ENCODE peak calls at places on chromosome 21, in six cellular contexts. One of them, this sample, is unnamed.

GRCh38 chr21:29365636-29366305 is 67.0 kb downstream of the BACH1 start:
- DNase-seq in CD8-positive, alpha-beta T cell: no peak
- DNase-seq in stomach: no peak
- DNase-seq in GM20000: no peak
- DNase-seq in tibial artery: no peak
- DNase-seq in fibroblast of the aortic adventitia: no peak
- DNase-seq in this sample: no peak

GRCh38 chr21:42214921-42215320 is 4.0 kb upstream of the ABCG1 start:
- DNase-seq in CD8-positive, alpha-beta T cell: no peak
- DNase-seq in stomach: peak
- DNase-seq in GM20000: no peak
- DNase-seq in tibial artery: no peak
- DNase-seq in fibroblast of the aortic adventitia: no peak
- DNase-seq in this sample: no peak

GRCh38 chr21:29501451-29501850 is 202.7 kb downstream of the BACH1 start:
- DNase-seq in CD8-positive, alpha-beta T cell: no peak
- DNase-seq in stomach: no peak
- DNase-seq in GM20000: no peak
- DNase-seq in tibial artery: no peak
- DNase-seq in fibroblast of the aortic adventitia: peak
- DNase-seq in this sample: peak

GRCh38 chr21:29164330-29164942 is 34.0 kb downstream of the MAP3K7CL start:
- DNase-seq in CD8-positive, alpha-beta T cell: no peak
- DNase-seq in stomach: no peak
- DNase-seq in GM20000: peak
- DNase-seq in tibial artery: no peak
- DNase-seq in fibroblast of the aortic adventitia: peak
- DNase-seq in this sample: peak

GRCh38 chr21:43884861-43885370 is 19.9 kb downstream of the AGPAT3 start:
- DNase-seq in CD8-positive, alpha-beta T cell: no peak
- DNase-seq in stomach: no peak
- DNase-seq in GM20000: no peak
- DNase-seq in tibial artery: no peak
- DNase-seq in fibroblast of the aortic adventitia: no peak
- DNase-seq in this sample: no peak

GRCh38 chr21:42971897-42972275 is 2.5 kb upstream of the PKNOX1 start:
- DNase-seq in CD8-positive, alpha-beta T cell: no peak
- DNase-seq in stomach: peak
- DNase-seq in GM20000: no peak
- DNase-seq in tibial artery: no peak
- DNase-seq in fibroblast of the aortic adventitia: no peak
- DNase-seq in this sample: no peak

GRCh38 chr21:27769763-27770162 is 802.9 kb upstream of the ADAMTS5 start:
- DNase-seq in CD8-positive, alpha-beta T cell: no peak
- DNase-seq in stomach: no peak
- DNase-seq in GM20000: no peak
- DNase-seq in tibial artery: no peak
- DNase-seq in fibroblast of the aortic adventitia: peak
- DNase-seq in this sample: no peak

GRCh38 chr21:32772281-32773047 is 909 bp upstream of the PAXBP1 start:
- DNase-seq in CD8-positive, alpha-beta T cell: peak
- DNase-seq in stomach: peak
- DNase-seq in GM20000: peak
- DNase-seq in tibial artery: no peak
- DNase-seq in fibroblast of the aortic adventitia: peak
- DNase-seq in this sample: no peak

GRCh38 chr21:35381743-35382310 is 332.7 kb upstream of the RUNX1 start:
- DNase-seq in CD8-positive, alpha-beta T cell: no peak
- DNase-seq in stomach: no peak
- DNase-seq in GM20000: no peak
- DNase-seq in tibial artery: no peak
- DNase-seq in fibroblast of the aortic adventitia: no peak
- DNase-seq in this sample: no peak

GRCh38 chr21:35138665-35139381 is 89.7 kb upstream of the RUNX1 start:
- DNase-seq in CD8-positive, alpha-beta T cell: peak
- DNase-seq in stomach: no peak
- DNase-seq in GM20000: peak
- DNase-seq in tibial artery: no peak
- DNase-seq in fibroblast of the aortic adventitia: peak
- DNase-seq in this sample: peak

GRCh38 chr21:42375141-42375905 is 9.0 kb upstream of the TFF1 start:
- DNase-seq in CD8-positive, alpha-beta T cell: no peak
- DNase-seq in stomach: peak
- DNase-seq in GM20000: no peak
- DNase-seq in tibial artery: no peak
- DNase-seq in fibroblast of the aortic adventitia: no peak
- DNase-seq in this sample: no peak

GRCh38 chr21:27244796-27245195 is 277.9 kb upstream of the ADAMTS5 start:
- DNase-seq in CD8-positive, alpha-beta T cell: no peak
- DNase-seq in stomach: no peak
- DNase-seq in GM20000: no peak
- DNase-seq in tibial artery: no peak
- DNase-seq in fibroblast of the aortic adventitia: peak
- DNase-seq in this sample: no peak

GRCh38 chr21:27771938-27772505 is 805.1 kb upstream of the ADAMTS5 start:
- DNase-seq in CD8-positive, alpha-beta T cell: no peak
- DNase-seq in stomach: no peak
- DNase-seq in GM20000: no peak
- DNase-seq in tibial artery: no peak
- DNase-seq in fibroblast of the aortic adventitia: no peak
- DNase-seq in this sample: no peak

GRCh38 chr21:23452384-23453083 is 2154.7 kb downstream of the MRPL39 start:
- DNase-seq in CD8-positive, alpha-beta T cell: no peak
- DNase-seq in stomach: no peak
- DNase-seq in GM20000: no peak
- DNase-seq in tibial artery: no peak
- DNase-seq in fibroblast of the aortic adventitia: no peak
- DNase-seq in this sample: no peak

GRCh38 chr21:34280389-34280795 is 83.4 kb upstream of the KCNE2 start:
- DNase-seq in CD8-positive, alpha-beta T cell: no peak
- DNase-seq in stomach: no peak
- DNase-seq in GM20000: no peak
- DNase-seq in tibial artery: peak
- DNase-seq in fibroblast of the aortic adventitia: peak
- DNase-seq in this sample: no peak

DNA sequence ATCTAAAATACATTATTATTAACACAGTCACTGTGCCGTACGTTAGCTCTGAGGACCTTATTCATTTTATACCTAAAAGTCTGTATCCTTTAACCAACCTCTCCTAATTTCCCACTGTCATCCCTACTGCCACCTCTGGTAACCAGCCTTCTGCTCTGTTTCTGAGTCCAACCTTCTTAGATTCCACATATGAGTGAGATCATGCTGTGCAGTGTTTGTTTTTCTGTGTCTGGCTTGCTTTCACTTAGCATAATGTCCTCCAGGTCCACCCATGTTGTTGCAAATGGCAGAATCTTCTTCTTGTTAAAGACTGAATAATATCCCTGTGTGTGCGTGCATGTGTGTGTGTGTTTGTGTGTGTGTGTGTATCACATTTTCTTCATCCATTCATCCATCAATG is 64.2 kb downstream of the ETS2 start:
- DNase-seq in CD8-positive, alpha-beta T cell: no peak
- DNase-seq in stomach: no peak
- DNase-seq in GM20000: no peak
- DNase-seq in tibial artery: no peak
- DNase-seq in fibroblast of the aortic adventitia: peak
- DNase-seq in this sample: peak
- TF ChIP-seq CTCF in CD8-positive, alpha-beta T cell: no peak
- TF ChIP-seq CTCF in stomach: no peak
- TF ChIP-seq CTCF in GM20000: no peak
- TF ChIP-seq CTCF in tibial artery: no peak
- TF ChIP-seq CTCF in fibroblast of the aortic adventitia: no peak
- TF ChIP-seq CTCF in this sample: peak

GRCh38 chr21:26091480-26092018 is 79.0 kb downstream of the APP start:
- DNase-seq in CD8-positive, alpha-beta T cell: no peak
- DNase-seq in stomach: no peak
- DNase-seq in GM20000: no peak
- DNase-seq in tibial artery: no peak
- DNase-seq in fibroblast of the aortic adventitia: no peak
- DNase-seq in this sample: no peak
- TF ChIP-seq CTCF in CD8-positive, alpha-beta T cell: no peak
- TF ChIP-seq CTCF in stomach: no peak
- TF ChIP-seq CTCF in GM20000: no peak
- TF ChIP-seq CTCF in tibial artery: no peak
- TF ChIP-seq CTCF in fibroblast of the aortic adventitia: no peak
- TF ChIP-seq CTCF in this sample: no peak

GRCh38 chr21:37758997-37759396 is 157.3 kb downstream of the KCNJ6 start:
- DNase-seq in CD8-positive, alpha-beta T cell: no peak
- DNase-seq in stomach: peak
- DNase-seq in GM20000: peak
- DNase-seq in tibial artery: no peak
- DNase-seq in fibroblast of the aortic adventitia: peak
- DNase-seq in this sample: peak
- TF ChIP-seq CTCF in CD8-positive, alpha-beta T cell: no peak
- TF ChIP-seq CTCF in stomach: peak
- TF ChIP-seq CTCF in GM20000: peak
- TF ChIP-seq CTCF in tibial artery: peak
- TF ChIP-seq CTCF in fibroblast of the aortic adventitia: peak
- TF ChIP-seq CTCF in this sample: peak

DNA sequence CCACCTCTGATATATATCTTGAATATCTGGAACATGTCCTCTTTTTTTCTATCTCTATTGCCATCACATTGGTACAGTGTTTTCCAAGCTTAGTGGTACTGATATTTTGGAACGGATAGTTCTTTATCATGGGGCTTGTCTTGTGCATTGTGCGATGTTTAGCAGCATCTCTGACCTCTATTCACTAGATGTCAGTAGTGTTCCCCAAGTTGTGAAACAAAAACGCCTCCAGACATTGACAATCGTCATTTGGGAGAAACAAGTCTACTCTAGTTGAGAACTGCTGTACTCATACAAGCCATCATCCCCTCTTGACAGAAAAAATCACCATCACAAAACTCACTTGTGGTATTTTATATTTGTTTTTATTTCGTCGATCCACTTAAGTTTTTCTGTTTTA is 79.7 kb upstream of the CHODL start:
- DNase-seq in CD8-positive, alpha-beta T cell: no peak
- DNase-seq in stomach: no peak
- DNase-seq in GM20000: no peak
- DNase-seq in tibial artery: no peak
- DNase-seq in fibroblast of the aortic adventitia: no peak
- DNase-seq in this sample: no peak
- TF ChIP-seq CTCF in CD8-positive, alpha-beta T cell: no peak
- TF ChIP-seq CTCF in stomach: no peak
- TF ChIP-seq CTCF in GM20000: no peak
- TF ChIP-seq CTCF in tibial artery: no peak
- TF ChIP-seq CTCF in fibroblast of the aortic adventitia: no peak
- TF ChIP-seq CTCF in this sample: no peak

GRCh38 chr21:45640888-45641479 is 2.5 kb upstream of the PCBP3 start:
- DNase-seq in CD8-positive, alpha-beta T cell: no peak
- DNase-seq in stomach: no peak
- DNase-seq in GM20000: no peak
- DNase-seq in tibial artery: no peak
- DNase-seq in fibroblast of the aortic adventitia: peak
- DNase-seq in this sample: peak
- TF ChIP-seq CTCF in CD8-positive, alpha-beta T cell: no peak
- TF ChIP-seq CTCF in stomach: no peak
- TF ChIP-seq CTCF in GM20000: no peak
- TF ChIP-seq CTCF in tibial artery: no peak
- TF ChIP-seq CTCF in fibroblast of the aortic adventitia: peak
- TF ChIP-seq CTCF in this sample: peak

GRCh38 chr21:21101911-21102310 is 103.7 kb downstream of the NCAM2 start:
- DNase-seq in CD8-positive, alpha-beta T cell: no peak
- DNase-seq in stomach: no peak
- DNase-seq in GM20000: no peak
- DNase-seq in tibial artery: no peak
- DNase-seq in fibroblast of the aortic adventitia: peak
- DNase-seq in this sample: peak
- TF ChIP-seq CTCF in CD8-positive, alpha-beta T cell: no peak
- TF ChIP-seq CTCF in stomach: no peak
- TF ChIP-seq CTCF in GM20000: no peak
- TF ChIP-seq CTCF in tibial artery: no peak
- TF ChIP-seq CTCF in fibroblast of the aortic adventitia: peak
- TF ChIP-seq CTCF in this sample: peak

GRCh38 chr21:45415943-45416611 is 11.1 kb downstream of the COL18A1 start:
- DNase-seq in CD8-positive, alpha-beta T cell: no peak
- DNase-seq in stomach: no peak
- DNase-seq in GM20000: no peak
- DNase-seq in tibial artery: no peak
- DNase-seq in fibroblast of the aortic adventitia: no peak
- DNase-seq in this sample: no peak

GRCh38 chr21:45416619-45417018 is 11.7 kb downstream of the COL18A1 start:
- DNase-seq in CD8-positive, alpha-beta T cell: no peak
- DNase-seq in stomach: no peak
- DNase-seq in GM20000: no peak
- DNase-seq in tibial artery: no peak
- DNase-seq in fibroblast of the aortic adventitia: no peak
- DNase-seq in this sample: no peak

GRCh38 chr21:45414396-45415187 is 9.6 kb downstream of the COL18A1 start:
- DNase-seq in CD8-positive, alpha-beta T cell: no peak
- DNase-seq in stomach: no peak
- DNase-seq in GM20000: no peak
- DNase-seq in tibial artery: no peak
- DNase-seq in fibroblast of the aortic adventitia: no peak
- DNase-seq in this sample: no peak

GRCh38 chr21:45413922-45414321 is 9.0 kb downstream of the COL18A1 start:
- DNase-seq in CD8-positive, alpha-beta T cell: no peak
- DNase-seq in stomach: no peak
- DNase-seq in GM20000: no peak
- DNase-seq in tibial artery: no peak
- DNase-seq in fibroblast of the aortic adventitia: no peak
- DNase-seq in this sample: no peak

DNA sequence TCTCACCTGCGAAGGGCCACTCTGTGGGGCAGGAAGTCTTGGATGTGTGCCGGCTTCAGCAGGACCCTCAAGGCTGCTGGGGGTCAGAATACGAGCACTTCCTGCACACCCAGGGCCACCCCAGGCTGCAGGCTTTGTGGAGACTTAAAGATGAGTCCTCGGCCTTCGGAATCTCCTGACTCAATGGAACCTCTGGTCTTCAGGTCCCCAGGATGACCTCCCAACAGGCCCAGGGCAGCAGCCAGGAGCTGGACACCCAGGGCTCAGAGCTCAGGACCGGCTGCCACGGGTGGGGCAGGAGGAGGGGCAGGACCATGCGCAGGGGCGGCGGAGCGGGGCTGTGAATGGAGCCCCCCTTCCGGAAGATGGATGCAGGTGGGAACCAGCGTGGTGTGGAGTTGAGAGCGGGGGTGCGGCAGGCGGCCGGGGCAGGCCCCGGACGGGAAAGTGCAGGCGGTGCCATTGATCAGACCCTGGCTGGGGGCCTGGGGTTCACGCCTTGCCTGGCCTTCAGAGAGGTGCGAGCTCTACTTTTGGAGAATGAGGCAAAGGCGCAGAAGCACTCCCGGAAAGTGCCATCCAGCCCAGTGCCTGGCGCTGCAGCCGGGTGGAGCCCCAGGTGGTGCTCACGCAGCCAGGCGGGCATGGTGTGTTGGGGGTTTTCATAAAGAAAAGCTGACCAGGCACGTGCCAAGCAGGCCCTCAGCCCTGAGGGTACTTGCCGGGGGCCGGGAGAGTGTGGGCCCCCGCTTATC is 10.4 kb downstream of the COL18A1 start:
- DNase-seq in CD8-positive, alpha-beta T cell: no peak
- DNase-seq in stomach: no peak
- DNase-seq in GM20000: no peak
- DNase-seq in tibial artery: no peak
- DNase-seq in fibroblast of the aortic adventitia: no peak
- DNase-seq in this sample: no peak
- TF ChIP-seq CTCF in CD8-positive, alpha-beta T cell: no peak
- TF ChIP-seq CTCF in stomach: no peak
- TF ChIP-seq CTCF in GM20000: no peak
- TF ChIP-seq CTCF in tibial artery: no peak
- TF ChIP-seq CTCF in fibroblast of the aortic adventitia: no peak
- TF ChIP-seq CTCF in this sample: no peak

GRCh38 chr21:31529406-31529805 is 130.1 kb upstream of the SOD1 start:
- DNase-seq in CD8-positive, alpha-beta T cell: no peak
- DNase-seq in stomach: no peak
- DNase-seq in GM20000: no peak
- DNase-seq in tibial artery: no peak
- DNase-seq in fibroblast of the aortic adventitia: no peak
- DNase-seq in this sample: no peak
- TF ChIP-seq CTCF in CD8-positive, alpha-beta T cell: no peak
- TF ChIP-seq CTCF in stomach: no peak
- TF ChIP-seq CTCF in GM20000: no peak
- TF ChIP-seq CTCF in tibial artery: no peak
- TF ChIP-seq CTCF in fibroblast of the aortic adventitia: no peak
- TF ChIP-seq CTCF in this sample: no peak